ENCODE peak calls at places on chromosomes 16 and 17, in ten cellular contexts. J is neural progenitor cell; B is stimulated activated CD4-positive, alpha-beta T cell treated with anti-CD3 and anti-CD28 coated beads, Interleukin-4, amount 100 ng/mL, for 1 hour; S is activated CD8-positive, alpha-beta memory T cell treated with anti-CD3 and anti-CD28 coated beads, Interleukin-2, amount 50 U/mL, for 48 hours; R is A172; M is germinal center; P is DMS153; K is body of pancreas; W is GM23248; H is fibroblast of mammary gland. G is an unnamed sample.

GRCh38 chr17:15323147-15323546 is 18.2 kb downstream of the TEKT3 start:
- DNase-seq in M (no peak), R (no peak), H (no peak), P (no peak), K (no peak), B (no peak), J (no peak), W (no peak), S (no peak), G (no peak)

GRCh38 chr17:76784926-76785325 is 47.0 kb downstream of the MFSD11 start:
- DNase-seq in R (no peak), K (no peak), P (no peak), H (peak; percentile 25), S (no peak), J (no peak), W (no peak), B (no peak), M (no peak), G (no peak)

GRCh38 chr16:53821957-53822625 is 118.1 kb downstream of the FTO start:
- DNase-seq in J (no peak), M (no peak), W (peak; percentile 90), K (no peak), P (no peak), R (peak; percentile 80), H (peak; percentile 77), B (no peak), S (no peak), G (no peak)

GRCh38 chr16:17301593-17302135 is 169.1 kb downstream of the XYLT1 start:
- DNase-seq in K (peak; percentile 46), R (no peak), B (no peak), S (no peak), P (no peak), M (peak; percentile 77), H (no peak), J (no peak), W (no peak), G (no peak)

GRCh38 chr16:31187808-31188189 is 7.9 kb downstream of the FUS start:
- DNase-seq in P (no peak), B (no peak), K (no peak), S (peak; percentile 56), J (no peak), W (no peak), R (no peak), H (no peak), M (no peak), G (no peak)

GRCh38 chr17:9228408-9229159 is 207.3 kb downstream of the NTN1 start:
- DNase-seq in B (no peak), M (no peak), H (peak; percentile 97), P (no peak), S (no peak), K (peak; percentile 30), R (peak; percentile 68), W (peak; percentile 93), J (no peak), G (no peak)

GRCh38 chr17:61479493-61480413 is 27.5 kb downstream of the TBX4 start:
- DNase-seq in H (no peak), R (no peak), W (no peak), K (no peak), J (no peak), P (no peak), S (no peak), B (no peak), M (no peak), G (no peak)

GRCh38 chr16:55250641-55251550 is 73.1 kb upstream of the IRX6 start:
- DNase-seq in B (no peak), W (no peak), K (no peak), M (no peak), S (no peak), J (no peak), R (no peak), H (no peak), P (no peak), G (no peak)

GRCh38 chr17:46212634-46213435 is 19.6 kb upstream of the KANSL1 start:
- DNase-seq in S (no peak), H (peak; percentile 77), M (peak; percentile 78), B (peak; percentile 41), J (peak; percentile 81), W (peak; percentile 93), P (peak; percentile 6), K (peak; percentile 90), R (peak; percentile 63), G (peak; percentile 22)

GRCh38 chr17:48488548-48489106 is 42.2 kb downstream of the HOXB1 start:
- DNase-seq in J (no peak), R (peak; percentile 42), S (no peak), H (no peak), B (no peak), M (no peak), K (no peak), W (no peak), P (peak; percentile 41), G (no peak)

GRCh38 chr16:57893559-57894389 is 77.2 kb downstream of the CNGB1 start:
- DNase-seq in J (no peak), P (no peak), M (no peak), R (peak; percentile 87), K (peak; percentile 69), S (no peak), W (peak; percentile 82), H (peak; percentile 59), B (no peak), G (no peak)

GRCh38 chr16:58331024-58331707 is 36.3 kb upstream of the PRSS54 start:
- DNase-seq in K (no peak), R (no peak), S (no peak), H (no peak), M (no peak), B (no peak), P (no peak), J (peak; percentile 74), W (no peak), G (no peak)

GRCh38 chr17:40515491-40516041 is 14.1 kb upstream of the TNS4 start:
- DNase-seq in P (no peak), H (no peak), J (no peak), R (no peak), S (no peak), K (no peak), W (no peak), M (no peak), B (peak; percentile 33), G (no peak)

GRCh38 chr17:12917401-12917800 is 100.4 kb downstream of the ELAC2 start:
- DNase-seq in B (no peak), K (no peak), S (no peak), R (peak; percentile 65), W (no peak), H (no peak), J (no peak), M (no peak), P (no peak), G (no peak)

GRCh38 chr17:7438050-7438614 is 1.2 kb upstream of the FGF11 start:
- DNase-seq in H (no peak), K (peak; percentile 48), J (peak; percentile 88), R (no peak), S (peak; percentile 80), B (peak; percentile 73), M (peak; percentile 36), P (no peak), W (peak; percentile 40), G (peak; percentile 64)

GRCh38 chr16:66741131-66741900 is 10.1 kb downstream of the DYNC1LI2 start:
- DNase-seq in H (peak; percentile 91), P (peak; percentile 71), K (peak; percentile 97), S (no peak), J (no peak), B (no peak), M (no peak), R (peak; percentile 74), W (peak; percentile 94), G (peak; percentile 84)

GRCh38 chr16:68668266-68668665 is 23.2 kb downstream of the CDH3 start:
- DNase-seq in S (no peak), M (no peak), P (no peak), B (no peak), K (no peak), R (no peak), W (peak; percentile 88), H (no peak), J (no peak), G (no peak)

GRCh38 chr16:450800-451512 is 25.5 kb downstream of the RAB11FIP3 start:
- DNase-seq in K (no peak), J (no peak), B (no peak), W (no peak), S (no peak), R (no peak), H (no peak), M (no peak), P (peak; percentile 96), G (no peak)

GRCh38 chr16:27311449-27311831 is 2.3 kb upstream of the IL4R start:
- DNase-seq in S (no peak), B (no peak), W (peak; percentile 57), K (no peak), R (no peak), J (no peak), P (no peak), H (peak; percentile 63), M (no peak), G (no peak)

GRCh38 chr16:84995666-84996065 is 15.7 kb downstream of the ZDHHC7 start:
- DNase-seq in K (no peak), H (no peak), P (no peak), M (no peak), S (no peak), B (no peak), J (no peak), W (no peak), R (no peak), G (no peak)

GRCh38 chr17:78736526-78737079 is 45.5 kb downstream of the CYTH1 start:
- DNase-seq in J (no peak), B (peak; percentile 48), W (no peak), P (peak; percentile 60), M (no peak), K (peak; percentile 95), R (peak; percentile 70), S (no peak), H (peak; percentile 35), G (no peak)

GRCh38 chr17:66963521-66964082 is 905 bp upstream of the CACNG4 start:
- DNase-seq in M (no peak), K (no peak), S (no peak), B (no peak), R (no peak), W (no peak), J (peak; percentile 65), H (no peak), P (no peak), G (no peak)

GRCh38 chr17:55830210-55830609 is 79.4 kb downstream of the PCTP start:
- DNase-seq in W (no peak), P (no peak), K (no peak), J (no peak), R (no peak), M (no peak), B (no peak), H (no peak), S (no peak), G (no peak)

GRCh38 chr17:49992933-49993422 is 2.0 kb downstream of the DLX3 start:
- DNase-seq in B (no peak), R (no peak), M (no peak), P (no peak), W (no peak), S (peak; percentile 57), K (no peak), J (peak; percentile 1), H (no peak), G (no peak)

GRCh38 chr17:8941520-8941919 is 24.0 kb downstream of the PIK3R5 start:
- DNase-seq in H (no peak), K (no peak), R (no peak), M (peak; percentile 24), S (peak; percentile 81), P (no peak), W (no peak), B (peak; percentile 64), J (no peak), G (peak; percentile 21)

GRCh38 chr16:23679986-23680336 is 1.3 kb downstream of the PLK1 start:
- DNase-seq in H (no peak), K (no peak), M (no peak), W (no peak), B (no peak), R (no peak), J (no peak), S (no peak), P (no peak), G (no peak)

GRCh38 chr17:17412331-17412730 is 64.5 kb upstream of the MED9 start:
- DNase-seq in K (no peak), H (peak; percentile 83), J (no peak), R (peak; percentile 58), S (no peak), P (no peak), B (no peak), M (no peak), W (peak; percentile 87), G (no peak)

GRCh38 chr17:65323055-65323454 is 185.9 kb downstream of the RGS9 start:
- DNase-seq in M (no peak), H (no peak), W (no peak), B (no peak), R (no peak), P (no peak), K (no peak), S (no peak), J (no peak), G (no peak)

G was measured in head of caudate nucleus.